ENCODE peak calls at places on chromosomes 3 and 15, in eight cellular contexts. D is stimulated activated naive B cell treated with anti-CD40 and anti-IgM and Interleukin-4, amounts not matched to agents 10 μg/mL and 1 μg/mL and 100 μg/mL, for 72 hours; R is stimulated activated CD4-positive, alpha-beta T cell treated with anti-CD3 and anti-CD28 coated beads, Interleukin-12 subunit alpha, Interleukin-12 subunit beta, amount 100 ng/mL, for 48 hours; S is PC-9; W is glutamatergic neuron; T is GM10248; U is CD8-positive, alpha-beta T cell; V is T1000. M is an unnamed sample.

GRCh38 chr3:112889357-112889756 is 42.7 kb upstream of the CD200R1L start:
- DNase-seq in D (no peak), R (no peak), S (no peak), W (no peak), T (no peak), U (no peak), V (no peak), M (no peak)

GRCh38 chr3:32110233-32110760 is 3.9 kb downstream of the GPD1L start:
- DNase-seq in D (no peak), R (no peak), S (peak), W (no peak), T (no peak), U (no peak), V (no peak), M (no peak)

GRCh38 chr3:143526016-143526540 is 322.2 kb downstream of the SLC9A9 start:
- DNase-seq in D (no peak), R (no peak), S (no peak), W (no peak), T (no peak), U (no peak), V (no peak), M (no peak)

GRCh38 chr3:43013743-43014155 is 34.6 kb downstream of the GASK1A start:
- DNase-seq in D (no peak), R (no peak), S (no peak), W (no peak), T (no peak), U (no peak), V (no peak), M (no peak)

GRCh38 chr15:68192804-68193521 is 12.2 kb downstream of the CALML4 start:
- DNase-seq in D (no peak), R (no peak), S (no peak), W (no peak), T (no peak), U (no peak), V (no peak), M (no peak)

GRCh38 chr15:67181221-67181639 is 73.2 kb downstream of the AAGAB start:
- DNase-seq in D (no peak), R (no peak), S (no peak), W (no peak), T (no peak), U (peak), V (no peak), M (no peak)

GRCh38 chr15:70815604-70816003 is 38.4 kb downstream of the LARP6 start:
- DNase-seq in D (no peak), R (no peak), S (no peak), W (no peak), T (no peak), U (no peak), V (no peak), M (no peak)

GRCh38 chr3:13634151-13634550 is 85.2 kb downstream of the FBLN2 start:
- DNase-seq in D (no peak), R (no peak), S (no peak), W (no peak), T (no peak), U (no peak), V (no peak), M (no peak)

GRCh38 chr3:139540686-139541085 is 1.1 kb upstream of the RBP1 start:
- DNase-seq in D (no peak), R (no peak), S (no peak), W (no peak), T (no peak), U (no peak), V (no peak), M (no peak)

GRCh38 chr15:68205949-68206539 is 912 bp upstream of the CALML4 start:
- DNase-seq in D (no peak), R (no peak), S (no peak), W (no peak), T (peak), U (no peak), V (no peak), M (peak)

GRCh38 chr15:44697014-44697413 is 14.1 kb downstream of the PATL2 start:
- DNase-seq in D (no peak), R (no peak), S (no peak), W (no peak), T (no peak), U (no peak), V (no peak), M (no peak)

GRCh38 chr3:136075816-136076215 is 110.3 kb downstream of the PPP2R3A start:
- DNase-seq in D (no peak), R (no peak), S (no peak), W (no peak), T (no peak), U (no peak), V (no peak), M (peak)

GRCh38 chr15:88243895-88244787 is 12.4 kb downstream of the NTRK3 start:
- DNase-seq in D (no peak), R (peak), S (no peak), W (peak), T (peak), U (no peak), V (no peak), M (no peak)

GRCh38 chr3:178236555-178237277 is 299.5 kb upstream of the KCNMB2 start:
- DNase-seq in D (no peak), R (no peak), S (no peak), W (no peak), T (no peak), U (no peak), V (no peak), M (no peak)

GRCh38 chr3:135348698-135349097 is 553.6 kb downstream of the EPHB1 start:
- DNase-seq in D (no peak), R (no peak), S (no peak), W (no peak), T (no peak), U (no peak), V (no peak), M (peak)

GRCh38 chr3:42733501-42734262 is 31.1 kb upstream of the HHATL start:
- DNase-seq in D (no peak), R (no peak), S (no peak), W (no peak), T (no peak), U (no peak), V (no peak), M (no peak)

GRCh38 chr3:57060089-57060829 is at the start of gene SPATA12:
- DNase-seq in D (no peak), R (no peak), S (peak), W (no peak), T (no peak), U (no peak), V (peak), M (peak)

GRCh38 chr3:49017646-49017977 is 768 bp downstream of the DALRD3 start:
- DNase-seq in D (no peak), R (no peak), S (no peak), W (no peak), T (no peak), U (no peak), V (no peak), M (no peak)

GRCh38 chr3:157532529-157533297 is 29.5 kb upstream of the VEPH1 start:
- DNase-seq in D (no peak), R (peak), S (peak), W (no peak), T (peak), U (no peak), V (peak), M (no peak)

GRCh38 chr3:121481116-121481895 is 64.5 kb downstream of the POLQ start:
- DNase-seq in D (no peak), R (no peak), S (no peak), W (no peak), T (no peak), U (no peak), V (no peak), M (no peak)

GRCh38 chr3:54847361-54847760 is 80.5 kb downstream of the LRTM1 start:
- DNase-seq in D (no peak), R (no peak), S (no peak), W (no peak), T (no peak), U (no peak), V (no peak), M (no peak)

GRCh38 chr15:100945006-100945405 is 25.8 kb downstream of the LRRK1 start:
- DNase-seq in D (no peak), R (no peak), S (no peak), W (no peak), T (no peak), U (no peak), V (no peak), M (no peak)

GRCh38 chr3:169295126-169295525 is 368.4 kb downstream of the MECOM start:
- DNase-seq in D (no peak), R (no peak), S (no peak), W (no peak), T (no peak), U (no peak), V (no peak), M (no peak)

GRCh38 chr3:117277816-117278215 is 568.2 kb downstream of the TUSC7 start:
- DNase-seq in D (no peak), R (no peak), S (no peak), W (no peak), T (no peak), U (no peak), V (no peak), M (no peak)

GRCh38 chr3:145536461-145536860 is 624.5 kb downstream of the PLOD2 start:
- DNase-seq in D (no peak), R (no peak), S (no peak), W (no peak), T (no peak), U (no peak), V (no peak), M (no peak)

GRCh38 chr3:156360992-156361391 is 193.9 kb downstream of the SSR3 start:
- DNase-seq in D (no peak), R (no peak), S (no peak), W (peak), T (no peak), U (no peak), V (no peak), M (no peak)